ENCODE peak calls at places on chromosome 19, in ten cellular contexts. One of them, this sample, is unnamed.

GRCh38 chr19:56137405-56137804 is 3.7 kb upstream of the ZNF444 start:
- DNase-seq in neural crest cell: no peak
- DNase-seq in thyroid gland: peak; percentile 92
- DNase-seq in psoas muscle: no peak
- DNase-seq in CD8-positive, alpha-beta T cell: no peak
- DNase-seq in fibroblast of villous mesenchyme: no peak
- DNase-seq in GM12865: no peak
- DNase-seq in GM20000: no peak
- DNase-seq in GM12878: no peak
- DNase-seq in astrocyte of the spinal cord: no peak
- DNase-seq in this sample: no peak

GRCh38 chr19:46216612-46217011 is 12.9 kb upstream of the IGFL1 start:
- DNase-seq in CD8-positive, alpha-beta T cell: no peak
- DNase-seq in GM20000: no peak
- DNase-seq in astrocyte of the spinal cord: no peak
- DNase-seq in fibroblast of villous mesenchyme: no peak
- DNase-seq in thyroid gland: no peak
- DNase-seq in GM12878: no peak
- DNase-seq in psoas muscle: no peak
- DNase-seq in GM12865: no peak
- DNase-seq in neural crest cell: no peak
- DNase-seq in this sample: no peak

GRCh38 chr19:19371056-19371455 is 34.4 kb upstream of the GATAD2A start:
- DNase-seq in GM12865: no peak
- DNase-seq in GM20000: no peak
- DNase-seq in GM12878: no peak
- DNase-seq in CD8-positive, alpha-beta T cell: no peak
- DNase-seq in psoas muscle: no peak
- DNase-seq in astrocyte of the spinal cord: no peak
- DNase-seq in thyroid gland: no peak
- DNase-seq in neural crest cell: no peak
- DNase-seq in fibroblast of villous mesenchyme: no peak
- DNase-seq in this sample: no peak

GRCh38 chr19:36997152-36997842 is 80.9 kb upstream of the ZNF420 start:
- DNase-seq in thyroid gland: no peak
- DNase-seq in CD8-positive, alpha-beta T cell: no peak
- DNase-seq in GM20000: no peak
- DNase-seq in GM12865: no peak
- DNase-seq in GM12878: no peak
- DNase-seq in neural crest cell: no peak
- DNase-seq in astrocyte of the spinal cord: no peak
- DNase-seq in fibroblast of villous mesenchyme: no peak
- DNase-seq in psoas muscle: no peak
- DNase-seq in this sample: no peak

GRCh38 chr19:45514376-45515051 is 7.2 kb downstream of the VASP start:
- DNase-seq in thyroid gland: no peak
- DNase-seq in GM20000: peak; percentile 30
- DNase-seq in GM12865: no peak
- DNase-seq in GM12878: no peak
- DNase-seq in CD8-positive, alpha-beta T cell: no peak
- DNase-seq in astrocyte of the spinal cord: no peak
- DNase-seq in psoas muscle: no peak
- DNase-seq in fibroblast of villous mesenchyme: no peak
- DNase-seq in neural crest cell: no peak
- DNase-seq in this sample: no peak

GRCh38 chr19:17504030-17504429 is 7.4 kb upstream of the PGLS start:
- DNase-seq in CD8-positive, alpha-beta T cell: no peak
- DNase-seq in GM12878: no peak
- DNase-seq in thyroid gland: no peak
- DNase-seq in neural crest cell: no peak
- DNase-seq in astrocyte of the spinal cord: no peak
- DNase-seq in psoas muscle: no peak
- DNase-seq in GM12865: no peak
- DNase-seq in fibroblast of villous mesenchyme: no peak
- DNase-seq in GM20000: no peak
- DNase-seq in this sample: no peak

GRCh38 chr19:33368074-33368864 is 5.2 kb upstream of the CEBPG start:
- DNase-seq in GM12865: no peak
- DNase-seq in psoas muscle: no peak
- DNase-seq in fibroblast of villous mesenchyme: peak; percentile 6
- DNase-seq in GM20000: no peak
- DNase-seq in CD8-positive, alpha-beta T cell: no peak
- DNase-seq in thyroid gland: no peak
- DNase-seq in astrocyte of the spinal cord: no peak
- DNase-seq in GM12878: no peak
- DNase-seq in neural crest cell: no peak
- DNase-seq in this sample: no peak

GRCh38 chr19:56725829-56726424 is 54.4 kb upstream of the ZNF835 start:
- DNase-seq in GM12878: no peak
- DNase-seq in astrocyte of the spinal cord: no peak
- DNase-seq in thyroid gland: peak; percentile 4
- DNase-seq in CD8-positive, alpha-beta T cell: no peak
- DNase-seq in psoas muscle: no peak
- DNase-seq in GM12865: no peak
- DNase-seq in GM20000: no peak
- DNase-seq in fibroblast of villous mesenchyme: peak; percentile 0
- DNase-seq in neural crest cell: no peak
- DNase-seq in this sample: no peak

GRCh38 chr19:7861619-7862412 is 12.4 kb downstream of the PRR36 start:
- DNase-seq in astrocyte of the spinal cord: no peak
- DNase-seq in CD8-positive, alpha-beta T cell: no peak
- DNase-seq in thyroid gland: no peak
- DNase-seq in neural crest cell: no peak
- DNase-seq in GM20000: no peak
- DNase-seq in GM12865: no peak
- DNase-seq in GM12878: no peak
- DNase-seq in fibroblast of villous mesenchyme: no peak
- DNase-seq in psoas muscle: peak; percentile 46
- DNase-seq in this sample: no peak

GRCh38 chr19:31348416-31349159 is 648 bp downstream of the TSHZ3 start:
- DNase-seq in neural crest cell: no peak
- DNase-seq in GM12878: no peak
- DNase-seq in psoas muscle: no peak
- DNase-seq in GM12865: no peak
- DNase-seq in GM20000: no peak
- DNase-seq in astrocyte of the spinal cord: peak; percentile 51
- DNase-seq in CD8-positive, alpha-beta T cell: no peak
- DNase-seq in thyroid gland: peak; percentile 56
- DNase-seq in fibroblast of villous mesenchyme: peak; percentile 44
- DNase-seq in this sample: no peak

GRCh38 chr19:38852231-38853044 is 2.7 kb upstream of the HNRNPL start:
- DNase-seq in fibroblast of villous mesenchyme: peak; percentile 68
- DNase-seq in psoas muscle: peak; percentile 84
- DNase-seq in astrocyte of the spinal cord: peak; percentile 54
- DNase-seq in thyroid gland: peak; percentile 59
- DNase-seq in GM12865: peak; percentile 81
- DNase-seq in neural crest cell: peak; percentile 50
- DNase-seq in GM12878: no peak
- DNase-seq in CD8-positive, alpha-beta T cell: peak; percentile 73
- DNase-seq in GM20000: peak; percentile 52
- DNase-seq in this sample: no peak

GRCh38 chr19:19670070-19670551 is 1.5 kb downstream of the ZNF101 start:
- DNase-seq in GM20000: no peak
- DNase-seq in CD8-positive, alpha-beta T cell: no peak
- DNase-seq in neural crest cell: no peak
- DNase-seq in astrocyte of the spinal cord: no peak
- DNase-seq in GM12865: no peak
- DNase-seq in GM12878: no peak
- DNase-seq in thyroid gland: no peak
- DNase-seq in fibroblast of villous mesenchyme: no peak
- DNase-seq in psoas muscle: no peak
- DNase-seq in this sample: no peak

GRCh38 chr19:13902993-13903555 is 2.8 kb downstream of the BRME1 start:
- DNase-seq in GM12865: peak; percentile 58
- DNase-seq in GM20000: no peak
- DNase-seq in CD8-positive, alpha-beta T cell: no peak
- DNase-seq in fibroblast of villous mesenchyme: no peak
- DNase-seq in thyroid gland: no peak
- DNase-seq in astrocyte of the spinal cord: no peak
- DNase-seq in psoas muscle: no peak
- DNase-seq in neural crest cell: no peak
- DNase-seq in GM12878: no peak
- DNase-seq in this sample: no peak
- TF ChIP-seq CTCF in GM12865: peak; percentile 41
- TF ChIP-seq CTCF in GM20000: peak; percentile 17
- TF ChIP-seq CTCF in CD8-positive, alpha-beta T cell: peak; percentile 10
- TF ChIP-seq CTCF in fibroblast of villous mesenchyme: peak; percentile 39
- TF ChIP-seq CTCF in thyroid gland: no peak
- TF ChIP-seq CTCF in astrocyte of the spinal cord: peak; percentile 47
- TF ChIP-seq CTCF in psoas muscle: no peak
- TF ChIP-seq CTCF in neural crest cell: peak; percentile 35
- TF ChIP-seq CTCF in GM12878: peak; percentile 48
- TF ChIP-seq CTCF in this sample: peak; percentile 44

DNA sequence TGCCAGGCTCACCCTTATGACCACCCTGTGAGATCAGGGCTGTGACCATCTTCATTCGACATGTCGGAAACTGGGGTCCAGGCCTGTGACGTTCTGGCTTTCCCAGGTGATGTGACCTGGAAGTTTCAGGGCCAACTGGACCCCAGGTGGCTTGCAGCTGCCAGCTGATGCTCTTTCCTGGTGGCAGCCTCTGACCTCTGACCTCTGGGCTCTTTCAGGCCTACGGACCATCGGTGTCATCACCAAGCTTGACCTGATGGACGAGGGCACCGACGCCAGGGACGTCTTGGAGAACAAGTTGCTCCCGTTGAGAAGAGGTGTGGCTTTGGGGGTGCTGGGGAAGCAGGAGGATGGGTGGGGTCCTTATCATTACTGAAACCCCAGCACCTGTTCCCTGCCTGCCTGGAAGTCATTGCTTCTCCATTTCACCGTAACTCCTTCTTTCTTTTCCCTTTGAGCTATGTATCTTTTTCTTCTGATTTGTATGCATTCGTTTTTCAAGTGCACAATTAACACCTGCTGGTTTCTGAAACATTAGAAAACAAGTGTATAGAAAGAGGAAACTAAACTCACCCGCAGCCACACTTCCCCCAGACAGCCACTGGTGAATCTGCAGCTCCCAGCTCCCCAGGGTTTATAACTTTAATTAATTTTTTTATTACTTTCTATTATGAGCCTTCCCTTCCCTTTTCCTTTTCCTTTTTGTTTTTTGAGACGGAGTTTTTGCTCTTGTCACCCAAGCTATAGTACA is 58.9 kb downstream of the TMED1 start:
- DNase-seq in CD8-positive, alpha-beta T cell: no peak
- DNase-seq in thyroid gland: no peak
- DNase-seq in neural crest cell: no peak
- DNase-seq in GM12878: no peak
- DNase-seq in GM12865: peak; percentile 60
- DNase-seq in astrocyte of the spinal cord: no peak
- DNase-seq in fibroblast of villous mesenchyme: no peak
- DNase-seq in GM20000: no peak
- DNase-seq in psoas muscle: no peak
- DNase-seq in this sample: peak; percentile 49
- TF ChIP-seq CTCF in CD8-positive, alpha-beta T cell: no peak
- TF ChIP-seq CTCF in thyroid gland: no peak
- TF ChIP-seq CTCF in neural crest cell: no peak
- TF ChIP-seq CTCF in GM12878: no peak
- TF ChIP-seq CTCF in GM12865: no peak
- TF ChIP-seq CTCF in astrocyte of the spinal cord: no peak
- TF ChIP-seq CTCF in fibroblast of villous mesenchyme: no peak
- TF ChIP-seq CTCF in GM20000: no peak
- TF ChIP-seq CTCF in psoas muscle: no peak
- TF ChIP-seq CTCF in this sample: no peak

DNA sequence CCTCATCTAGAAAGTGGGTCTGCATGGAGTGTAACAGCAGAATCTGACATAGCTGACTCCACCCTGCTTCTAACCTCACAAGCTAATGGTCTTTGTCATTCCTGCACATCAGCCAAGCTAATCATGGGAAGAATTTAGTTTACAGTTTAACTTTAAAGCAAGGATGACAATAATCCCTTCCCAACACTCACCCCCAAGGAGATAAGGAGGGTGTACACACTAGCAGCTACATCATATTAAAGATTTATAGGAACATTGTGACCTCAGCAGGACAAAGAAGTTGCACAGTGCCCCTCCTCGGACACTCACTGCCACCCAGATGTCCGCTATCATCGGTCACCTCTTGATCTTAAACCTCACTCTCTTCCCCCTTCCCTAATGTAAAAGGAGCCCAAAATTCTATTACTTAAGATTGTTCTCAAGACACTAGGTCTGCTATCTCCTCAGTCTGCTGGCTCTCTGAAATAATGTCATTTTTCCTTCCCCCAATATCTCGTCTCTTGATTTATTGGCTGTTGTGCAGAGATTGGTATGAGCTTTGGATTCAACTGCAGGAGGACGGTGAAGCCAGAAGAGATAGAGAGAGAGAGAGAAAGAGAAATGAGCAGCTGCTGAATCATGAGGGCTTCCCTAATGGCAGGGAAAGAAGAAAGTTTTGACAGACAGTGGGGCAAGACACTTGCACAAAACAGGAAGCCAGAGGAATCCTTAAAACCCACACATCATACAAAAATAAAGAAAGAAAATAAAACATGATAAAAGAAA is 17.5 kb upstream of the FFAR2 start:
- DNase-seq in thyroid gland: no peak
- DNase-seq in GM20000: no peak
- DNase-seq in fibroblast of villous mesenchyme: peak; percentile 15
- DNase-seq in GM12865: no peak
- DNase-seq in astrocyte of the spinal cord: no peak
- DNase-seq in CD8-positive, alpha-beta T cell: no peak
- DNase-seq in psoas muscle: no peak
- DNase-seq in GM12878: no peak
- DNase-seq in neural crest cell: no peak
- DNase-seq in this sample: no peak
- TF ChIP-seq CTCF in thyroid gland: no peak
- TF ChIP-seq CTCF in GM20000: no peak
- TF ChIP-seq CTCF in fibroblast of villous mesenchyme: no peak
- TF ChIP-seq CTCF in GM12865: no peak
- TF ChIP-seq CTCF in astrocyte of the spinal cord: no peak
- TF ChIP-seq CTCF in CD8-positive, alpha-beta T cell: no peak
- TF ChIP-seq CTCF in psoas muscle: no peak
- TF ChIP-seq CTCF in GM12878: no peak
- TF ChIP-seq CTCF in neural crest cell: no peak
- TF ChIP-seq CTCF in this sample: no peak

GRCh38 chr19:4902796-4903195 is at the start of gene ARRDC5:
- DNase-seq in fibroblast of villous mesenchyme: no peak
- DNase-seq in GM20000: no peak
- DNase-seq in astrocyte of the spinal cord: no peak
- DNase-seq in psoas muscle: no peak
- DNase-seq in GM12878: no peak
- DNase-seq in CD8-positive, alpha-beta T cell: no peak
- DNase-seq in neural crest cell: no peak
- DNase-seq in GM12865: no peak
- DNase-seq in thyroid gland: no peak
- DNase-seq in this sample: no peak
- TF ChIP-seq CTCF in fibroblast of villous mesenchyme: no peak
- TF ChIP-seq CTCF in GM20000: no peak
- TF ChIP-seq CTCF in astrocyte of the spinal cord: no peak
- TF ChIP-seq CTCF in psoas muscle: no peak
- TF ChIP-seq CTCF in GM12878: no peak
- TF ChIP-seq CTCF in CD8-positive, alpha-beta T cell: no peak
- TF ChIP-seq CTCF in neural crest cell: no peak
- TF ChIP-seq CTCF in GM12865: no peak
- TF ChIP-seq CTCF in thyroid gland: no peak
- TF ChIP-seq CTCF in this sample: no peak

This sample was measured in GM10248.